ENCODE peak calls at places on chromosomes 5 and 9, in eight cellular contexts. T is breast epithelium; R is CD8-positive, alpha-beta T cell; D is esophagus squamous epithelium; C is tibial artery; Q is neuronal stem cell; S is NT2/D1; E is naive thymus-derived CD4-positive, alpha-beta T cell. Y is an unnamed sample.
A peak's percentile ranks its signal among the peaks of the same experiment; 100 is the strongest.

GRCh38 chr5:149380466-149381121 is 1.5 kb upstream of the IL17B start:
- DNase-seq in T (peak; percentile 67), C (peak; percentile 79), Q (no peak), E (no peak), S (no peak), D (no peak), R (no peak), Y (peak; percentile 68)

GRCh38 chr9:69062195-69062594 is 26.6 kb downstream of the FXN start:
- DNase-seq in D (no peak), S (no peak), E (no peak), C (no peak), Q (no peak), T (no peak), R (no peak), Y (no peak)

GRCh38 chr5:42059291-42059690 is 134.2 kb downstream of the FBXO4 start:
- DNase-seq in C (no peak), E (no peak), D (no peak), S (no peak), T (no peak), R (no peak), Q (no peak), Y (no peak)

GRCh38 chr5:1885777-1886633 is 3.3 kb upstream of the IRX4 start:
- DNase-seq in E (no peak), S (no peak), C (no peak), D (no peak), R (no peak), T (no peak), Q (no peak), Y (no peak)

GRCh38 chr5:10289991-10290390 is 17.7 kb downstream of the CMBL start:
- DNase-seq in T (no peak), E (no peak), R (no peak), D (no peak), Q (no peak), S (no peak), C (no peak), Y (no peak)

GRCh38 chr9:125861405-125862063 is 114.4 kb downstream of the PBX3 start:
- DNase-seq in E (no peak), S (no peak), D (no peak), Q (no peak), R (no peak), T (no peak), C (no peak), Y (no peak)

GRCh38 chr9:20538092-20538491 is 84.2 kb downstream of the MLLT3 start:
- DNase-seq in T (no peak), Q (no peak), E (no peak), D (no peak), S (no peak), C (no peak), R (no peak), Y (no peak)

GRCh38 chr5:138824924-138825863 is 49.9 kb downstream of the LRRTM2 start:
- DNase-seq in Q (no peak), D (no peak), S (no peak), R (no peak), T (no peak), E (peak; percentile 5), C (no peak), Y (no peak)

GRCh38 chr5:173637340-173637739 is 20.9 kb upstream of the BOD1 start:
- DNase-seq in Q (no peak), T (no peak), S (no peak), C (no peak), D (no peak), E (no peak), R (no peak), Y (no peak)

GRCh38 chr5:78647838-78648358 is 674 bp downstream of the LHFPL2 start:
- DNase-seq in D (no peak), E (no peak), C (peak; percentile 55), T (peak; percentile 27), R (no peak), Q (no peak), S (no peak), Y (peak; percentile 57)

GRCh38 chr9:17742065-17742464 is 163.2 kb downstream of the SH3GL2 start:
- DNase-seq in D (no peak), C (no peak), Q (peak; percentile 15), E (no peak), R (no peak), S (peak; percentile 70), T (no peak), Y (no peak)

GRCh38 chr5:124996764-124997077 is 250.3 kb upstream of the ZNF608 start:
- DNase-seq in C (no peak), S (peak; percentile 50), D (no peak), R (no peak), E (no peak), Q (peak; percentile 67), T (no peak), Y (no peak)

GRCh38 chr9:30774326-30774725 is 1610.1 kb upstream of the ACO1 start:
- DNase-seq in T (no peak), R (no peak), D (no peak), C (no peak), Q (no peak), E (no peak), S (peak; percentile 67), Y (peak; percentile 22)

GRCh38 chr9:15373201-15373530 is 49.5 kb upstream of the SNAPC3 start:
- DNase-seq in D (no peak), T (no peak), R (no peak), C (no peak), E (no peak), S (no peak), Q (no peak), Y (no peak)

GRCh38 chr9:127828262-127829031 is 25.8 kb downstream of the FPGS start:
- DNase-seq in C (peak; percentile 90), E (no peak), R (no peak), T (peak; percentile 54), S (peak; percentile 87), Q (peak; percentile 78), D (no peak), Y (peak; percentile 94)

GRCh38 chr5:1468629-1469527 is 23.6 kb upstream of the SLC6A3 start:
- DNase-seq in C (no peak), R (no peak), Q (no peak), D (no peak), S (no peak), T (no peak), E (no peak), Y (no peak)

GRCh38 chr5:16160706-16161105 is 18.9 kb downstream of the MARCHF11 start:
- DNase-seq in Q (peak; percentile 37), C (no peak), S (peak; percentile 51), D (no peak), E (no peak), T (no peak), R (no peak), Y (peak; percentile 44)

GRCh38 chr5:82105457-82105856 is 133.6 kb downstream of the ATG10 start:
- DNase-seq in R (no peak), Q (no peak), C (no peak), S (no peak), T (no peak), D (no peak), E (no peak), Y (no peak)

GRCh38 chr5:132592521-132592920 is 35.7 kb downstream of the RAD50 start:
- DNase-seq in T (no peak), C (no peak), S (no peak), Q (no peak), D (no peak), E (no peak), R (no peak), Y (no peak)

GRCh38 chr9:113347479-113347878 is 1.9 kb upstream of the BSPRY start:
- DNase-seq in R (no peak), C (no peak), S (no peak), D (no peak), T (no peak), Q (no peak), E (no peak), Y (peak; percentile 6)

GRCh38 chr5:80041536-80041935 is 6.4 kb downstream of the THBS4 start:
- DNase-seq in S (no peak), C (no peak), Q (no peak), D (no peak), E (no peak), R (no peak), T (no peak), Y (no peak)

GRCh38 chr5:178331491-178331981 is 98.9 kb upstream of the PHYKPL start:
- DNase-seq in R (no peak), C (no peak), S (no peak), E (no peak), Q (no peak), T (peak; percentile 57), D (no peak), Y (peak; percentile 71)
- H3K27me3 ChIP-seq in R (no peaks in the 10 kb centered on the region), C (no peaks in the 10 kb centered on the region), S (no peaks in the 10 kb centered on the region), E (no peaks in the 10 kb centered on the region), Q (no peaks in the 10 kb centered on the region), T (no peaks in the 10 kb centered on the region), D (no peaks in the 10 kb centered on the region), Y (no peaks in the 10 kb centered on the region)

DNA sequence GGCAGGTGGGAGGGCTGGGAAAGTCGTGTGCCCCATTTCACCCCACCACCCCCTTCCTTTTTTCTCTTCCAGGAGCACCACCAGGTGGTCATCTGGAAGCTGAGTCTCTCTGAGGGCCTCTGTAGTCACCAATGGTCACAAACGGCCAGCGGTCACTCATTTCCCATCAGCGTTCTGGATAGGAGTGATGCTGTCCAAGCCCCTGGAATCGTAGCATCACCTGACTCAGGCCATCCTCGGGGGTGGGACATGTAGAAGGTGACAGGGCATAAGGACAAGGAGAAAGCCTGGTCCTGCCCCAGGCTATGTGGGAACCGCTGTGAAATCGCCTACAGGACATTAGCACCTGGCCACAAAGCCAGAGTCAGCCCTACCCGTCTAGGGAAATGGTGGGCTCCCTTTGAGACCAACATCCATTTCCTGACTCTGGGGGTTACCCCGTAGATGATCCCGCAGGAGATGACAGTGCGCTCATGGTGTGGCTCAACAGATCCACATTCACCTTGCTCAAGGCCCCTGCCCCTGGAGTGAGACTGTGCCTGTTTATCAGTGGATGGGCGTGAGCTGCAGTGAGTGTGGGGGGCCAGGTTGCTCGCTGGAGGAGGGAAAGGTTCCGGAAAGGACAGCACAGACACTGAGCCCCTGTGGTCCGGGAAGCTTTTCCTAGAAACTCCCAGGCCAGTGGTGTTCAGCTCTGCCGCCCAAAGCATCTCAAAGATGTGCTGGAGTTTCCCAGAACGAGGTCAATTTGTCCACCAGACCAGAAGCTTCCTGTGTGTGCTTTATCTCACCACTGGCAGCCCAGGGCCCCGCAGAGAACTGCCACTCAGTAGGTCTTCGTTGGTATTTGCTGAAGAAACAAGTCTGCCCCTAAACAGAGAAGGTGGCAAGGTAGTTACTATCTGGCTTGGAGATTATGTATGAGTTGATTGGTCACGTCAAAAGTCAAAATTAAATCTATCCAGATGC is 61.1 kb upstream of the UNC5A start:
- DNase-seq in S (no peak), Q (no peak), C (no peak), E (no peak), T (no peak), D (no peak), R (no peak), Y (no peak)
- H3K27me3 ChIP-seq in S (peaks cover 4% of the 10 kb centered on the region), Q (no peaks in the 10 kb centered on the region), C (no peaks in the 10 kb centered on the region), E (peaks cover 6% of the 10 kb centered on the region), T (peaks cover 67% of the 10 kb centered on the region), D (no peaks in the 10 kb centered on the region), R (peaks cover 36% of the 10 kb centered on the region), Y (no peaks in the 10 kb centered on the region)

GRCh38 chr9:36826581-36826980 is 207.5 kb downstream of the PAX5 start:
- DNase-seq in C (no peak), E (no peak), D (no peak), S (no peak), Q (no peak), T (no peak), R (no peak), Y (no peak)
- H3K27me3 ChIP-seq in C (no peaks in the 10 kb centered on the region), E (no peaks in the 10 kb centered on the region), D (no peaks in the 10 kb centered on the region), S (no peaks in the 10 kb centered on the region), Q (no peaks in the 10 kb centered on the region), T (peaks cover 10% of the 10 kb centered on the region), R (no peaks in the 10 kb centered on the region), Y (no peaks in the 10 kb centered on the region)

DNA sequence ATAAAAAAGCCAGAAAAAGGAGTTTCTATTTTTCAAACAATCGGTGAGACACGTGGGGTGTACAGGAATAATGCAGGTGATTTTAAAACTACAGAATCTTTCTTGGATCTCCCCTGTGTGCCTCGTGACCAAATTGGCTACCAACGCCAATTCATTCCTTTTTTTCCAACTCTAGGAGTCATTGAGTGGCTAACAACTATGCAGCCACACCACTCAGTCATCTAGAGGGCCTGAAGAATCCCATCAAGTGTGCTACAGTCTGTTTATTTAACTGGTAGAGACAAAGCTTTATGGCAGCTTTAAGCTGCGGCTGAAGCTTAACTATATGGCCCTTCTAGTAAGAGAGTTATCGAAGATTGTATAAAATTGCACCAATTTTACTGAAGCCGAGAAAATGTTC is 113.1 kb upstream of the NIPBL start:
- DNase-seq in R (no peak), C (no peak), E (no peak), S (no peak), T (no peak), D (no peak), Q (no peak), Y (no peak)
- H3K27me3 ChIP-seq in R (no peaks in the 10 kb centered on the region), C (no peaks in the 10 kb centered on the region), E (no peaks in the 10 kb centered on the region), S (no peaks in the 10 kb centered on the region), T (no peaks in the 10 kb centered on the region), D (no peaks in the 10 kb centered on the region), Q (no peaks in the 10 kb centered on the region), Y (no peaks in the 10 kb centered on the region)

Y was measured in testis.